ENCODE peak calls at places on chromosomes 2 and 18, in seven cellular contexts. N is H1, Z is mesenchymal stem cell, D is neuronal stem cell, X is mesendoderm, E is trophoblast cell, Y is H9. F is an unnamed sample.
A peak's percentile ranks its signal among the peaks of the same experiment; 100 is the strongest.

GRCh38 chr2:31333527-31334183 is 80.9 kb downstream of the XDH start:
- DNase-seq in Y (peak; percentile 89), D (peak; percentile 68), X (peak; percentile 90), N (peak; percentile 71), Z (peak; percentile 82), E (peak; percentile 96), F (peak; percentile 84)

GRCh38 chr2:37851828-37852584 is 73.1 kb upstream of the RMDN2 start:
- DNase-seq in Y (no peak), E (no peak), X (no peak), N (no peak), D (no peak), Z (no peak), F (no peak)

GRCh38 chr18:45518770-45519169 is 96.5 kb upstream of the SLC14A2 start:
- DNase-seq in X (no peak), Y (no peak), Z (no peak), E (no peak), D (no peak), N (no peak), F (no peak)

GRCh38 chr2:97011977-97012569 is 25.7 kb upstream of the FAM178B start:
- DNase-seq in D (peak; percentile 15), Y (no peak), Z (peak; percentile 71), X (peak; percentile 71), N (no peak), E (peak; percentile 77), F (peak; percentile 70)

GRCh38 chr2:40823465-40823864 is 371.6 kb upstream of the SLC8A1 start:
- DNase-seq in E (no peak), Z (no peak), N (no peak), Y (no peak), D (no peak), X (no peak), F (no peak)

GRCh38 chr2:191299009-191299408 is 53.8 kb downstream of the MYO1B start:
- DNase-seq in Y (no peak), Z (no peak), D (no peak), X (no peak), N (no peak), E (peak; percentile 29), F (peak; percentile 34)

GRCh38 chr2:162126145-162126926 is 25.7 kb downstream of the GCG start:
- DNase-seq in E (no peak), X (no peak), Z (peak; percentile 33), D (no peak), Y (no peak), N (no peak), F (peak; percentile 34)

GRCh38 chr2:38997784-38998183 is 108.1 kb downstream of the ARHGEF33 start:
- DNase-seq in D (no peak), E (peak; percentile 23), Y (no peak), N (no peak), Z (peak; percentile 93), X (no peak), F (peak; percentile 98)

GRCh38 chr2:69138793-69139510 is 126.0 kb downstream of the ANTXR1 start:
- DNase-seq in N (no peak), Y (no peak), E (peak; percentile 48), Z (peak; percentile 75), X (peak; percentile 61), D (no peak), F (peak; percentile 88)

GRCh38 chr18:11885278-11885991 is 22.7 kb downstream of the MPPE1 start:
- DNase-seq in D (no peak), N (no peak), E (no peak), Y (no peak), X (no peak), Z (no peak), F (no peak)

GRCh38 chr18:32770181-32770650 is 2.6 kb downstream of the KLHL14 start:
- DNase-seq in Z (peak; percentile 42), Y (peak; percentile 47), X (no peak), N (no peak), E (no peak), D (no peak), F (no peak)

GRCh38 chr2:71938659-71939587 is 208.7 kb downstream of the CYP26B1 start:
- DNase-seq in D (no peak), Y (peak; percentile 11), E (no peak), X (no peak), N (no peak), Z (no peak), F (no peak)

GRCh38 chr2:236525416-236525997 is 44.1 kb upstream of the ACKR3 start:
- DNase-seq in E (peak; percentile 57), Z (peak; percentile 29), N (no peak), Y (no peak), X (no peak), D (no peak), F (no peak)

GRCh38 chr2:156867201-156867600 is 390.3 kb upstream of the GALNT5 start:
- DNase-seq in Y (no peak), E (no peak), Z (no peak), X (no peak), N (no peak), D (no peak), F (peak; percentile 33)

GRCh38 chr2:102717308-102718018 is 44.4 kb upstream of the TMEM182 start:
- DNase-seq in N (no peak), D (no peak), X (no peak), Y (no peak), E (peak; percentile 62), Z (peak; percentile 42), F (peak; percentile 36)

GRCh38 chr2:63249146-63249545 is 198.5 kb downstream of the OTX1 start:
- DNase-seq in D (peak; percentile 2), E (peak; percentile 39), N (no peak), Y (no peak), X (peak; percentile 3), Z (no peak), F (no peak)

GRCh38 chr18:72107647-72108046 is 436.5 kb downstream of the CBLN2 start:
- DNase-seq in N (peak; percentile 2), E (no peak), X (peak; percentile 72), Z (no peak), D (peak; percentile 56), Y (peak; percentile 58), F (no peak)

GRCh38 chr2:54185105-54185504 is 69.7 kb downstream of the ACYP2 start:
- DNase-seq in Y (no peak), X (no peak), N (no peak), E (no peak), Z (no peak), D (no peak), F (no peak)

GRCh38 chr2:101967826-101968498 is 23.8 kb upstream of the IL1R2 start:
- DNase-seq in N (no peak), D (no peak), Y (no peak), X (no peak), Z (no peak), E (no peak), F (no peak)

GRCh38 chr2:33477473-33478468 is 1.3 kb downstream of the RASGRP3 start:
- DNase-seq in Y (no peak), D (no peak), N (no peak), E (peak; percentile 45), Z (peak; percentile 61), X (peak; percentile 55), F (no peak)

GRCh38 chr18:1014496-1014895 is 109.8 kb downstream of the ADCYAP1 start:
- DNase-seq in N (no peak), X (peak; percentile 75), D (no peak), E (no peak), Z (peak; percentile 43), Y (no peak), F (no peak)

GRCh38 chr18:22378672-22379282 is 38.9 kb downstream of the CTAGE1 start:
- DNase-seq in Y (peak; percentile 41), E (peak; percentile 33), D (no peak), X (peak; percentile 57), N (no peak), Z (peak; percentile 45), F (peak; percentile 30)

GRCh38 chr2:26000561-26001211 is 18.4 kb upstream of the KIF3C start:
- DNase-seq in N (no peak), Z (no peak), X (no peak), Y (no peak), E (no peak), D (no peak), F (no peak)

GRCh38 chr2:226489765-226490164 is 309.9 kb downstream of the IRS1 start:
- DNase-seq in X (peak; percentile 45), D (no peak), N (no peak), Y (no peak), Z (peak; percentile 90), E (no peak), F (peak; percentile 94)

GRCh38 chr2:134137182-134137595 is 116.7 kb upstream of the MGAT5 start:
- DNase-seq in E (no peak), Z (peak; percentile 76), N (no peak), D (no peak), Y (no peak), X (no peak), F (peak; percentile 55)

GRCh38 chr2:15556311-15556930 is 4.7 kb downstream of the NBAS start:
- DNase-seq in E (no peak), Y (no peak), D (no peak), Z (no peak), N (no peak), X (no peak), F (no peak)

GRCh38 chr2:204175552-204176271 is 239.1 kb downstream of the ICOS start:
- DNase-seq in N (no peak), X (no peak), D (no peak), E (no peak), Y (no peak), Z (no peak), F (no peak)

GRCh38 chr2:215484570-215484969 is 48.7 kb upstream of the FN1 start:
- DNase-seq in Y (no peak), N (no peak), E (no peak), X (no peak), D (no peak), Z (no peak), F (no peak)
- H3K23ac ChIP-seq in Y (no peak overlapping the region), N (no peak overlapping the region), E (no peak overlapping the region), X (no peak overlapping the region), D (no peak overlapping the region), Z (no peak overlapping the region), F (no peak overlapping the region)

GRCh38 chr18:4839639-4840038 is 357.4 kb downstream of the AKAIN1 start:
- DNase-seq in N (no peak), E (no peak), Z (no peak), D (no peak), Y (no peak), X (no peak), F (no peak)
- H3K23ac ChIP-seq in N (no peak overlapping the region), E (no peak overlapping the region), Z (no peak overlapping the region), D (no peak overlapping the region), Y (no peak overlapping the region), X (no peak overlapping the region), F (no peak overlapping the region)

DNA sequence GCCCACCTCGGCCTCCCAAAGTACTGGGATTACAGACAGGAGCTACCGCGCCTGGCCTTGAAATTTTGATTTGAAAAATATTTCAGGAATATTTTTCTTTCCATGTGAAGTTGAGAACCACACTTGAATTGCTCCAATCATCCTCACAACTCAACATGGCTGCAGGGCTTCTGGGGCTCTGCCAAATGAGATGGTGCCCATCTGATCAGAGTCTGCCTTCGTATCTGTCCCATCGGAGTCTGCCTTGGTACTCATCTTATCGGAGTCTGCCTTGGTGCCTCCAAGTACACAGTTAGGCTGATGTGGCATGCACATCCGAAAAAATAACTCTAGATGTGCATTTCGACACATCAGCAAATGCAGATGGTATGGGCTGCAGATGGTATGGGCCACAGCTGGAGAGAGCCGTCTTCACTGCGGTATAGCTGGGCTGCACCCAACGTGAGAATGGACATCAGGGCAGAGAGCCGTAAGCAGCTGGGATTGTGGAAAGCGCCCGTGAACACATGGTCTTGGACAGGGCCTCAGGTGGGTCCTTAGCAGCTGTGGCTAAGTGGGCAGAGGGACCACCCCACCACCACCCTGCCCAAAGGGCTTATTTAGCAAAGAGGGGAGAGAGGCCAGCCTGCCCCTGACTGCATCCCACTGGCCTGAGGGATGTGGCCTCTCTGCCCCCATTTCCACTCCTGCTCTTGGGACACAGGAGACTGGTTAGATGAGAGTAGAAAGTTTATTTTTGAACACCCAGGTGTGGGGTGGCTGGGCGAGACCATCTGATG is 52.1 kb upstream of the RBM44 start:
- DNase-seq in X (no peak), N (no peak), D (no peak), E (no peak), Z (no peak), Y (no peak), F (no peak)
- H3K23ac ChIP-seq in X (no peak overlapping the region), N (no peak overlapping the region), D (no peak overlapping the region), E (no peak overlapping the region), Z (no peak overlapping the region), Y (no peak overlapping the region), F (no peak overlapping the region)

GRCh38 chr2:88331239-88331638 is 121.3 kb downstream of the FOXI3 start:
- DNase-seq in E (no peak), N (no peak), X (no peak), Z (no peak), D (no peak), Y (no peak), F (no peak)
- H3K23ac ChIP-seq in E (no peak overlapping the region), N (no peak overlapping the region), X (no peak overlapping the region), Z (no peak overlapping the region), D (no peak overlapping the region), Y (no peak overlapping the region), F (no peak overlapping the region)